ENCODE peak calls at places on chromosomes 11 and 22, in five cellular contexts. F is pancreas; M is stimulated activated CD8-positive, alpha-beta memory T cell treated with anti-CD3 and anti-CD28 coated beads, Interleukin-7, amount 100 ng/mL, for 1 hour; C is anterior cingulate cortex; L is activated CD4-positive, CD25-positive, alpha-beta regulatory T cell. I is an unnamed sample.

GRCh38 chr11:20110908-20111669 is 49.2 kb downstream of the DBX1 start:
- DNase-seq in F (peak), M (no peak), C (no peak), L (no peak), I (peak)

GRCh38 chr11:69371731-69372588 is 78.0 kb downstream of the MYEOV start:
- DNase-seq in F (no peak), M (no peak), C (no peak), L (no peak), I (no peak)

GRCh38 chr11:107590460-107591097 is 368 bp upstream of the ELMOD1 start:
- DNase-seq in F (no peak), M (no peak), C (peak), L (no peak), I (no peak)

GRCh38 chr11:14093065-14093464 is 130.5 kb downstream of the SPON1 start:
- DNase-seq in F (no peak), M (no peak), C (no peak), L (no peak), I (no peak)

GRCh38 chr22:30253205-30253852 is 6.8 kb upstream of the LIF start:
- DNase-seq in F (peak), M (no peak), C (peak), L (no peak), I (no peak)

GRCh38 chr22:24101966-24102365 is 79.3 kb upstream of the SUSD2 start:
- DNase-seq in F (no peak), M (no peak), C (no peak), L (no peak), I (no peak)

GRCh38 chr11:113261709-113262475 is 52.5 kb upstream of the TTC12 start:
- DNase-seq in F (no peak), M (no peak), C (no peak), L (no peak), I (no peak)

GRCh38 chr11:305834-306211 is 1.8 kb upstream of the IFITM2 start:
- DNase-seq in F (peak), M (no peak), C (no peak), L (no peak), I (no peak)

GRCh38 chr11:6926208-6927029 is at the start of gene ZNF215:
- DNase-seq in F (peak), M (no peak), C (peak), L (no peak), I (no peak)

GRCh38 chr11:19777342-19778102 is 64.9 kb downstream of the NAV2 start:
- DNase-seq in F (peak), M (no peak), C (no peak), L (no peak), I (no peak)

GRCh38 chr11:45654242-45654641 is 11.2 kb downstream of the CHST1 start:
- DNase-seq in F (no peak), M (no peak), C (no peak), L (no peak), I (no peak)

GRCh38 chr11:128503231-128503991 is 83.9 kb downstream of the ETS1 start:
- DNase-seq in F (no peak), M (no peak), C (no peak), L (no peak), I (no peak)

GRCh38 chr11:55707029-55707428 is 45.0 kb downstream of the OR4C6 start:
- DNase-seq in F (no peak), M (no peak), C (no peak), L (no peak), I (no peak)

GRCh38 chr22:35842954-35843353 is 125.3 kb downstream of the APOL5 start:
- DNase-seq in F (no peak), M (no peak), C (no peak), L (no peak), I (no peak)

GRCh38 chr22:36077261-36077660 is 48.6 kb upstream of the RBFOX2 start:
- DNase-seq in F (no peak), M (no peak), C (no peak), L (no peak), I (no peak)

GRCh38 chr11:2508793-2509192 is 64.0 kb downstream of the KCNQ1 start:
- DNase-seq in F (peak), M (no peak), C (no peak), L (no peak), I (no peak)

GRCh38 chr22:31400023-31400397 is 606 bp downstream of the DRG1 start:
- DNase-seq in F (no peak), M (no peak), C (peak), L (no peak), I (no peak)

GRCh38 chr11:12854297-12854661 is 154.8 kb upstream of the RASSF10 start:
- DNase-seq in F (no peak), M (no peak), C (no peak), L (no peak), I (no peak)

GRCh38 chr22:30753701-30754100 is 59.0 kb downstream of the OSBP2 start:
- DNase-seq in F (no peak), M (no peak), C (no peak), L (no peak), I (no peak)

GRCh38 chr11:70887428-70887827 is 364.9 kb downstream of the SHANK2 start:
- DNase-seq in F (no peak), M (no peak), C (no peak), L (no peak), I (no peak)

GRCh38 chr11:124831897-124832296 is 31.7 kb upstream of the MSANTD2 start:
- DNase-seq in F (no peak), M (no peak), C (no peak), L (no peak), I (no peak)

GRCh38 chr22:48501231-48501750 is 1326.4 kb downstream of the BRD1 start:
- DNase-seq in F (no peak), M (no peak), C (no peak), L (no peak), I (no peak)

GRCh38 chr22:33513388-33514336 is 406.6 kb downstream of the LARGE1 start:
- DNase-seq in F (no peak), M (no peak), C (no peak), L (no peak), I (no peak)

GRCh38 chr22:27800250-27801131 is 1.1 kb downstream of the MN1 start:
- DNase-seq in F (no peak), M (no peak), C (no peak), L (no peak), I (no peak)

GRCh38 chr11:11963842-11964773 is 44.3 kb downstream of the DKK3 start:
- DNase-seq in F (no peak), M (no peak), C (no peak), L (no peak), I (no peak)

GRCh38 chr11:108220721-108221346 is 1.6 kb downstream of the NPAT start:
- DNase-seq in F (no peak), M (no peak), C (no peak), L (no peak), I (no peak)

GRCh38 chr22:30717952-30718351 is 23.3 kb downstream of the OSBP2 start:
- DNase-seq in F (no peak), M (no peak), C (no peak), L (no peak), I (no peak)

I was measured in activated CD8-positive, alpha-beta memory T cell treated with anti-CD3 and anti-CD28 coated beads for 1 hour.